ENCODE peak calls at places on chromosomes 4 and X, in four cellular contexts. U, C, F and Z are unnamed samples.

GRCh38 chrX:132648870-132649269 is 160.0 kb upstream of the MBNL3 start:
- DNase-seq in U (peak), C (no peak), F (no peak), Z (no peak)

GRCh38 chr4:17168571-17168970 is 270.1 kb upstream of the LDB2 start:
- DNase-seq in U (peak), C (no peak), F (no peak), Z (peak)

GRCh38 chr4:109559625-109559982 is 442 bp upstream of the MCUB start:
- DNase-seq in U (no peak), C (peak), F (peak), Z (peak)

GRCh38 chrX:153933751-153934472 is 925 bp downstream of the NAA10 start:
- DNase-seq in U (peak), C (no peak), F (no peak), Z (no peak)

GRCh38 chr4:148445903-148446261 is 3.7 kb upstream of the NR3C2 start:
- DNase-seq in U (no peak), C (no peak), F (peak), Z (no peak)

GRCh38 chr4:74794341-74794801 is at the start of gene BTC:
- DNase-seq in U (peak), C (no peak), F (peak), Z (peak)

GRCh38 chr4:151888367-151888866 is 127.6 kb upstream of the GATB start:
- DNase-seq in U (no peak), C (no peak), F (no peak), Z (no peak)

GRCh38 chr4:150972592-150972991 is 42.5 kb downstream of the LRBA start:
- DNase-seq in U (no peak), C (no peak), F (no peak), Z (no peak)

GRCh38 chr4:121900132-121900983 is 30.1 kb upstream of the BBS7 start:
- DNase-seq in U (peak), C (peak), F (peak), Z (peak)

GRCh38 chr4:1109898-1110506 is 3.4 kb downstream of the RNF212 start:
- DNase-seq in U (no peak), C (no peak), F (no peak), Z (no peak)

GRCh38 chr4:147578057-147578476 is 39.1 kb upstream of the TMEM184C start:
- DNase-seq in U (peak), C (no peak), F (no peak), Z (peak)

GRCh38 chr4:13476915-13477314 is 7.2 kb downstream of the RAB28 start:
- DNase-seq in U (peak), C (no peak), F (no peak), Z (no peak)

GRCh38 chr4:184384056-184384809 is 90.1 kb downstream of the IRF2 start:
- DNase-seq in U (peak), C (no peak), F (no peak), Z (no peak)

GRCh38 chr4:147173797-147174196 is 228.1 kb upstream of the TTC29 start:
- DNase-seq in U (no peak), C (no peak), F (no peak), Z (no peak)

GRCh38 chr4:41177016-41177415 is 37.3 kb downstream of the APBB2 start:
- DNase-seq in U (peak), C (no peak), F (no peak), Z (no peak)

GRCh38 chrX:10769696-10770619 is 149.6 kb upstream of the MID1 start:
- DNase-seq in U (peak), C (no peak), F (peak), Z (peak)

GRCh38 chr4:78441786-78442185 is 109.8 kb upstream of the ANXA3 start:
- DNase-seq in U (no peak), C (no peak), F (no peak), Z (no peak)

GRCh38 chr4:188960411-188961093 is 821.3 kb downstream of the TRIML1 start:
- DNase-seq in U (peak), C (no peak), F (no peak), Z (no peak)

GRCh38 chr4:108129226-108129625 is 39.5 kb downstream of the LEF1 start:
- DNase-seq in U (no peak), C (no peak), F (no peak), Z (no peak)

GRCh38 chr4:184655889-184656869 is 6.6 kb downstream of the PRIMPOL start:
- DNase-seq in U (no peak), C (no peak), F (no peak), Z (no peak)

GRCh38 chr4:22090655-22091350 is 142.2 kb upstream of the KCNIP4 start:
- DNase-seq in U (peak), C (no peak), F (no peak), Z (no peak)

GRCh38 chr4:111542056-111542455 is 603.2 kb upstream of the FAM241A start:
- DNase-seq in U (no peak), C (no peak), F (no peak), Z (no peak)

GRCh38 chr4:148716361-148717063 is 274.3 kb upstream of the NR3C2 start:
- DNase-seq in U (no peak), C (no peak), F (peak), Z (peak)

GRCh38 chr4:58111818-58112217 is 1001.6 kb upstream of the IGFBP7 start:
- DNase-seq in U (no peak), C (no peak), F (no peak), Z (no peak)

GRCh38 chr4:67452100-67452887 is 93.0 kb downstream of the CENPC start:
- DNase-seq in U (peak), C (no peak), F (no peak), Z (no peak)

GRCh38 chr4:42150653-42151567 is 1.5 kb downstream of the BEND4 start:
- DNase-seq in U (no peak), C (no peak), F (peak), Z (no peak)

GRCh38 chr4:3041192-3042142 is 32.9 kb downstream of the HTT-AS start:
- DNase-seq in U (peak), C (peak), F (peak), Z (peak)

GRCh38 chr4:54723220-54723619 is 65.5 kb downstream of the KIT start:
- DNase-seq in U (no peak), C (no peak), F (no peak), Z (no peak)

GRCh38 chr4:140568507-140569306 is at the start of gene UCP1:
- DNase-seq in U (peak), C (no peak), F (peak), Z (peak)

GRCh38 chrX:102067966-102068723 is 57.3 kb upstream of the TCEAL2 start:
- DNase-seq in U (peak), C (no peak), F (peak), Z (no peak)

GRCh38 chr4:115470763-115471162 is 357.3 kb upstream of the NDST4 start:
- DNase-seq in U (no peak), C (no peak), F (no peak), Z (no peak)

GRCh38 chrX:50827996-50828395 is 14.0 kb upstream of the SHROOM4 start:
- DNase-seq in U (no peak), C (no peak), F (no peak), Z (no peak)

GRCh38 chrX:134423606-134424005 is 36.4 kb upstream of the HPRT1 start:
- DNase-seq in U (peak), C (no peak), F (no peak), Z (no peak)